ENCODE peak calls at places on chromosomes 6 and 20, in four cellular contexts. P, I, L and T are unnamed samples.

GRCh38 chr6:136823128-136823660 is 802 bp downstream of the PEX7 start:
- DNase-seq in P (no peak), L (no peak), I (no peak), T (no peak)

GRCh38 chr20:43017241-43018030 is 172.3 kb downstream of the PTPRT start:
- DNase-seq in P (no peak), I (no peak), L (no peak), T (no peak)

GRCh38 chr6:159761135-159761872 is 541 bp upstream of the ACAT2 start:
- DNase-seq in L (no peak), P (peak), I (no peak), T (no peak)

GRCh38 chr6:109237082-109237985 is 142.0 kb downstream of the CEP57L1 start:
- DNase-seq in L (peak), P (no peak), I (no peak), T (no peak)

GRCh38 chr6:140609956-140610355 is 1235.5 kb upstream of the CITED2 start:
- DNase-seq in I (no peak), L (no peak), P (no peak), T (no peak)

GRCh38 chr6:101400341-101400740 is 6.8 kb downstream of the GRIK2 start:
- DNase-seq in I (no peak), P (no peak), L (no peak), T (no peak)

GRCh38 chr6:124967444-124967843 is 5.2 kb downstream of the RNF217 start:
- DNase-seq in L (peak), P (no peak), I (peak), T (no peak)

GRCh38 chr6:81856872-81857271 is 104.4 kb upstream of the TENT5A start:
- DNase-seq in L (no peak), I (no peak), P (no peak), T (no peak)

GRCh38 chr20:4101910-4102309 is 86.6 kb upstream of the RNF24 start:
- DNase-seq in I (no peak), L (no peak), P (no peak), T (no peak)

GRCh38 chr6:4460595-4461475 is 315.4 kb upstream of the CDYL start:
- DNase-seq in I (peak), L (no peak), P (no peak), T (no peak)

GRCh38 chr6:52108128-52108527 is 20.7 kb upstream of the PKHD1 start:
- DNase-seq in P (no peak), L (no peak), I (no peak), T (no peak)

GRCh38 chr6:85360794-85361642 is 88.9 kb upstream of the NT5E start:
- DNase-seq in P (no peak), L (no peak), I (peak), T (no peak)

GRCh38 chr6:158049055-158050028 is 67.7 kb downstream of the SYNJ2 start:
- DNase-seq in L (peak), P (no peak), I (no peak), T (no peak)

GRCh38 chr6:21230536-21230935 is 363.0 kb upstream of the SOX4 start:
- DNase-seq in P (no peak), I (no peak), L (no peak), T (no peak)

GRCh38 chr6:17365961-17366360 is 27.4 kb upstream of the CAP2 start:
- DNase-seq in L (no peak), P (no peak), I (no peak), T (no peak)

GRCh38 chr6:34563513-34563870 is 7.4 kb upstream of the SPDEF start:
- DNase-seq in L (no peak), P (no peak), I (no peak), T (no peak)

GRCh38 chr6:134658596-134658995 is 291.3 kb downstream of the ALDH8A1 start:
- DNase-seq in P (no peak), I (peak), L (no peak), T (no peak)

GRCh38 chr6:97913721-97914120 is 630.7 kb upstream of the MMS22L start:
- DNase-seq in L (no peak), P (no peak), I (no peak), T (no peak)

GRCh38 chr6:81003156-81003555 is 749.3 kb downstream of the TENT5A start:
- DNase-seq in L (no peak), P (no peak), I (no peak), T (no peak)

GRCh38 chr6:28296520-28297060 is 15.2 kb downstream of the PGBD1 start:
- DNase-seq in L (no peak), P (no peak), I (no peak), T (no peak)

GRCh38 chr20:24493181-24493580 is 23.8 kb downstream of the SYNDIG1 start:
- DNase-seq in L (no peak), I (no peak), P (no peak), T (no peak)

GRCh38 chr6:49556429-49556837 is 6.0 kb downstream of the C6orf141 start:
- DNase-seq in P (no peak), I (peak), L (peak), T (no peak)

GRCh38 chr6:26660096-26660425 is 515 bp upstream of the ZNF322 start:
- DNase-seq in P (no peak), L (peak), I (peak), T (no peak)
- TF ChIP-seq CHD1 in P (no peak), L (no peak), I (no peak), T (no peak)

GRCh38 chr6:89927788-89928565 is 33.7 kb downstream of the GJA10 start:
- DNase-seq in P (peak), L (no peak), I (peak), T (no peak)
- TF ChIP-seq CHD1 in P (no peak), L (no peak), I (no peak), T (no peak)

GRCh38 chr6:14922706-14923105 is 323.2 kb upstream of the JARID2 start:
- DNase-seq in L (no peak), P (no peak), I (no peak), T (no peak)
- TF ChIP-seq CHD1 in L (no peak), P (no peak), I (no peak), T (no peak)

GRCh38 chr6:150741633-150742200 is 123.8 kb upstream of the MTHFD1L start:
- DNase-seq in P (no peak), I (no peak), L (peak), T (no peak)

GRCh38 chr6:150738092-150738625 is 127.3 kb upstream of the MTHFD1L start:
- DNase-seq in I (no peak), P (no peak), L (no peak), T (no peak)

GRCh38 chr6:150735340-150735851 is 130.1 kb upstream of the MTHFD1L start:
- DNase-seq in I (no peak), P (no peak), L (no peak), T (no peak)

GRCh38 chr6:150740453-150740852 is 125.0 kb upstream of the MTHFD1L start:
- DNase-seq in P (no peak), L (no peak), I (no peak), T (no peak)

DNA sequence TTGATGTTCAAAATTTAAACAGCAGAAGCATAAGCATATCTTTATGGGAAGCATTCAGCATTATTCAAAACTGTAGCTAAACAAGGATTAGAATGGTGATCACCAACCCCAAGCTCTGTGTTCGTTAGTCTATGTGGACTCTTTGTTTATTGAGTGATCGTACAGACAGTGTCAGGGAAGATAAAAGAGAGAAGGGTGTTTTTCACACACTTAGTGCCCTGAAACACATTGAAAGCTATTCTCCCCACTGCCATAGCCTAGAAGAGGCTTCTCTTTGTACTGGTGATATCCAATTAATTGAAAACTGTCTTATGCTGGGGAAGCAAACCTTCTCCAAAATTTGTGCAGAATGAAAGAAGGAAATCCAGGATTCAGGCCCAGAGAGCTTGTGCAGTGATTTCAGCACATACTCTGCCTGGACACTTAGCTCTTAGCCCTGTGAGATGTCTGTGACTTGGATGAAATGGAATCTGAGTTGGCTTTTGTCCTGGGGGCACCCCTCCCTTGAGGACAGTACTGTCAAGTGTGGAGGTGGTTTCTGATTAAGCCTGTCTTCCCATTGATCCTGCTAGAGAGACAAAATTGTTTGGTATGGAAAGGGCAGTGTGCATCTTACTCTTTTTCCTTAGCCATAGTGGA is 125.7 kb upstream of the MTHFD1L start:
- DNase-seq in I (no peak), P (no peak), L (no peak), T (no peak)
- TF ChIP-seq CHD1 in I (no peak), P (no peak), L (no peak), T (no peak)

GRCh38 chr6:166960609-166960978 is 4.2 kb upstream of the RNASET2 start:
- DNase-seq in L (no peak), I (no peak), P (no peak), T (no peak)
- TF ChIP-seq CHD1 in L (no peak), I (no peak), P (no peak), T (no peak)

GRCh38 chr20:23244916-23245552 is 105.6 kb upstream of the NXT1 start:
- DNase-seq in L (no peak), P (peak), I (no peak), T (no peak)

GRCh38 chr20:23243791-23244190 is 106.8 kb upstream of the NXT1 start:
- DNase-seq in L (peak), I (no peak), P (no peak), T (no peak)

GRCh38 chr20:23242556-23243180 is 107.9 kb upstream of the NXT1 start:
- DNase-seq in P (peak), I (no peak), L (no peak), T (no peak)

GRCh38 chr20:23245553-23246128 is 105.0 kb upstream of the NXT1 start:
- DNase-seq in P (peak), L (peak), I (peak), T (peak)

DNA sequence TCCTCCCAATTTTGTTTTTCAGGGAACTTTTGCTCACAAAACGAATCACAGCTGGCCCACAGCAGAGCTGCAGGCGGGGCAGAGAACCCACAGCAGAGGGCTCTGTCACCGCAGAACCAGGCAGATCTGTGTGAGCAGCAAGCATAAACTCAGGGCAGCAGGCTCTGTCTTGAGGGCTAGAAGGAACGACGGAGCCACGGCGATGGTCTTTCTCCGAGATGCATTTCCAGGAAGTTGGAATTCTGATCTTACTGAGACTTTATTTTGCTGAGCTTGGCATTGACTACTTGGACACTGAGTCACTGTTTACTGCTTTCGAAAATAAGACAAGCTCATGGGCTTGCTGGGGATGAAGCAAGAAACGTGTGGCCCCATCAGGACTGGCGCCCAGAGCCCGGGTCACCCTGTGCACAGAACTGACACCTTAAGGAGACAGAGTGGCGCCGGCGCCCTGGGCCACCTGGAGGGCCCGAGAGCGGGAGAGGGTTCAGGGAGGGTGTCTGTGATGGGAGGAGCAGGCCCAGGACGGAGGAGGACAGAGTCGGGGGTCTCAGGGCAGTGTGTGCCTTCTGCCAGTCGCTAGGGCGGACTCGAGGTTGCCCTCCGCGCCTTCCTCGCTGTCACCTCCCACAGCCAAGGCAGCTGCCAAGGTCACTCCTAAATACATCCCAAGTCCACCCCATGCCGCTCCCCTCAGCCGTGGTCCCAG is 106.2 kb upstream of the NXT1 start:
- DNase-seq in P (peak), I (no peak), L (no peak), T (no peak)
- TF ChIP-seq CHD1 in P (no peak), I (no peak), L (no peak), T (no peak)

GRCh38 chr20:13991311-13991710 is 897 bp upstream of the SEL1L2 start:
- DNase-seq in L (no peak), P (no peak), I (no peak), T (no peak)

GRCh38 chr20:13995841-13996240 is 525 bp downstream of the MACROD2 start:
- DNase-seq in P (peak), I (no peak), L (no peak), T (no peak)

GRCh38 chr20:13990465-13990864 is at the start of gene SEL1L2:
- DNase-seq in L (peak), P (peak), I (no peak), T (no peak)

GRCh38 chr20:13996265-13996664 is 949 bp downstream of the MACROD2 start:
- DNase-seq in P (no peak), L (no peak), I (no peak), T (no peak)

GRCh38 chr20:13995086-13995665 is at the start of gene MACROD2:
- DNase-seq in P (peak), I (peak), L (peak), T (no peak)
- TF ChIP-seq CHD1 in P (no peak), I (no peak), L (no peak), T (no peak)